ENCODE peak calls at places on chromosomes 4 and X, in four cellular contexts. One of them, this sample, is unnamed.

GRCh38 chr4:64582492-64582891 is 173.2 kb upstream of the TECRL start:
- DNase-seq in NCI-H1092 treated with DMSO at 0.1 percent for 48 hours: no peak
- DNase-seq in sciatic nerve: no peak
- DNase-seq in substantia nigra: no peak
- DNase-seq in this sample: no peak

GRCh38 chrX:78329486-78329885 is 2.1 kb upstream of the CYSLTR1 start:
- DNase-seq in sciatic nerve: no peak
- DNase-seq in NCI-H1092 treated with DMSO at 0.1 percent for 48 hours: no peak
- DNase-seq in substantia nigra: no peak
- DNase-seq in this sample: no peak

GRCh38 chr4:30600246-30600645 is 119.9 kb upstream of the PCDH7 start:
- DNase-seq in NCI-H1092 treated with DMSO at 0.1 percent for 48 hours: no peak
- DNase-seq in substantia nigra: no peak
- DNase-seq in sciatic nerve: no peak
- DNase-seq in this sample: no peak

GRCh38 chr4:96228463-96228862 is 388.6 kb downstream of the PDHA2 start:
- DNase-seq in substantia nigra: no peak
- DNase-seq in NCI-H1092 treated with DMSO at 0.1 percent for 48 hours: no peak
- DNase-seq in sciatic nerve: no peak
- DNase-seq in this sample: no peak

GRCh38 chr4:169968999-169969398 is 57.2 kb downstream of the MFAP3L start:
- DNase-seq in NCI-H1092 treated with DMSO at 0.1 percent for 48 hours: no peak
- DNase-seq in substantia nigra: no peak
- DNase-seq in sciatic nerve: no peak
- DNase-seq in this sample: no peak

GRCh38 chrX:48025561-48025960 is 18.8 kb downstream of the SPACA5 start:
- DNase-seq in sciatic nerve: no peak
- DNase-seq in NCI-H1092 treated with DMSO at 0.1 percent for 48 hours: peak
- DNase-seq in substantia nigra: peak
- DNase-seq in this sample: no peak

GRCh38 chrX:17027931-17028330 is 81.5 kb downstream of the REPS2 start:
- DNase-seq in substantia nigra: no peak
- DNase-seq in sciatic nerve: no peak
- DNase-seq in NCI-H1092 treated with DMSO at 0.1 percent for 48 hours: no peak
- DNase-seq in this sample: no peak

GRCh38 chr4:82017680-82018079 is 356.1 kb downstream of the HNRNPD start:
- DNase-seq in NCI-H1092 treated with DMSO at 0.1 percent for 48 hours: no peak
- DNase-seq in substantia nigra: no peak
- DNase-seq in sciatic nerve: no peak
- DNase-seq in this sample: no peak

GRCh38 chrX:50081282-50081955 is 119.4 kb downstream of the AKAP4 start:
- DNase-seq in substantia nigra: peak
- DNase-seq in sciatic nerve: no peak
- DNase-seq in NCI-H1092 treated with DMSO at 0.1 percent for 48 hours: peak
- DNase-seq in this sample: peak

GRCh38 chrX:29746326-29746725 is 469.0 kb upstream of the MAGEB2 start:
- DNase-seq in substantia nigra: no peak
- DNase-seq in sciatic nerve: no peak
- DNase-seq in NCI-H1092 treated with DMSO at 0.1 percent for 48 hours: no peak
- DNase-seq in this sample: no peak

GRCh38 chr4:72974694-72975487 is 94.6 kb downstream of the COX18 start:
- DNase-seq in substantia nigra: no peak
- DNase-seq in NCI-H1092 treated with DMSO at 0.1 percent for 48 hours: no peak
- DNase-seq in sciatic nerve: no peak
- DNase-seq in this sample: no peak

GRCh38 chrX:15344106-15344505 is 8.8 kb upstream of the PIGA start:
- DNase-seq in NCI-H1092 treated with DMSO at 0.1 percent for 48 hours: no peak
- DNase-seq in substantia nigra: no peak
- DNase-seq in sciatic nerve: no peak
- DNase-seq in this sample: no peak

GRCh38 chr4:64777286-64777685 is 368.0 kb upstream of the TECRL start:
- DNase-seq in substantia nigra: no peak
- DNase-seq in sciatic nerve: no peak
- DNase-seq in NCI-H1092 treated with DMSO at 0.1 percent for 48 hours: no peak
- DNase-seq in this sample: no peak

GRCh38 chr4:38565271-38566199 is 98.5 kb upstream of the KLF3 start:
- DNase-seq in NCI-H1092 treated with DMSO at 0.1 percent for 48 hours: peak
- DNase-seq in substantia nigra: no peak
- DNase-seq in sciatic nerve: peak
- DNase-seq in this sample: no peak

GRCh38 chr4:121462660-121463261 is 81.9 kb upstream of the QRFPR start:
- DNase-seq in NCI-H1092 treated with DMSO at 0.1 percent for 48 hours: peak
- DNase-seq in sciatic nerve: no peak
- DNase-seq in substantia nigra: peak
- DNase-seq in this sample: peak

GRCh38 chr4:94160774-94161173 is 46.9 kb upstream of the SMARCAD1 start:
- DNase-seq in substantia nigra: no peak
- DNase-seq in sciatic nerve: no peak
- DNase-seq in NCI-H1092 treated with DMSO at 0.1 percent for 48 hours: no peak
- DNase-seq in this sample: no peak

GRCh38 chr4:186628058-186628711 is 72.8 kb upstream of the MTNR1A start:
- DNase-seq in substantia nigra: no peak
- DNase-seq in sciatic nerve: no peak
- DNase-seq in NCI-H1092 treated with DMSO at 0.1 percent for 48 hours: no peak
- DNase-seq in this sample: no peak

GRCh38 chr4:76003015-76003414 is 4.3 kb downstream of the CXCL9 start:
- DNase-seq in sciatic nerve: no peak
- DNase-seq in substantia nigra: no peak
- DNase-seq in NCI-H1092 treated with DMSO at 0.1 percent for 48 hours: no peak
- DNase-seq in this sample: no peak

GRCh38 chr4:153204247-153205027 is at the start of gene TRIM2:
- DNase-seq in substantia nigra: peak
- DNase-seq in sciatic nerve: peak
- DNase-seq in NCI-H1092 treated with DMSO at 0.1 percent for 48 hours: peak
- DNase-seq in this sample: peak

GRCh38 chr4:188372051-188372450 is 232.8 kb downstream of the TRIML1 start:
- DNase-seq in sciatic nerve: no peak
- DNase-seq in substantia nigra: no peak
- DNase-seq in NCI-H1092 treated with DMSO at 0.1 percent for 48 hours: no peak
- DNase-seq in this sample: no peak

GRCh38 chr4:139144161-139144859 is 32.7 kb downstream of the ELF2 start:
- DNase-seq in NCI-H1092 treated with DMSO at 0.1 percent for 48 hours: no peak
- DNase-seq in substantia nigra: no peak
- DNase-seq in sciatic nerve: peak
- DNase-seq in this sample: peak

GRCh38 chrX:19747672-19748610 is 139.5 kb downstream of the SH3KBP1 start:
- DNase-seq in sciatic nerve: no peak
- DNase-seq in substantia nigra: no peak
- DNase-seq in NCI-H1092 treated with DMSO at 0.1 percent for 48 hours: no peak
- DNase-seq in this sample: no peak